ENCODE peak calls at places on chromosomes 16 and 17, in six cellular contexts. One of them, this sample, is unnamed.

GRCh38 chr16:2212362-2213324 is 2.0 kb upstream of the BRICD5 start:
- DNase-seq in left ventricle myocardium inferior: peak; percentile 63
- DNase-seq in heart left ventricle: peak; percentile 83
- DNase-seq in GM12865: no peak
- DNase-seq in psoas muscle: peak; percentile 93
- DNase-seq in A549: no peak
- DNase-seq in this sample: no peak

GRCh38 chr16:20969386-20969785 is 68.8 kb downstream of the LYRM1 start:
- DNase-seq in heart left ventricle: no peak
- DNase-seq in left ventricle myocardium inferior: no peak
- DNase-seq in GM12865: no peak
- DNase-seq in psoas muscle: no peak
- DNase-seq in A549: no peak
- DNase-seq in this sample: no peak

GRCh38 chr17:67157732-67158639 is 87.0 kb downstream of the HELZ start:
- DNase-seq in left ventricle myocardium inferior: no peak
- DNase-seq in GM12865: peak; percentile 41
- DNase-seq in A549: peak; percentile 71
- DNase-seq in psoas muscle: no peak
- DNase-seq in heart left ventricle: no peak
- DNase-seq in this sample: no peak

GRCh38 chr16:1794908-1795666 is 1.6 kb upstream of the IGFALS start:
- DNase-seq in left ventricle myocardium inferior: no peak
- DNase-seq in heart left ventricle: no peak
- DNase-seq in A549: no peak
- DNase-seq in psoas muscle: no peak
- DNase-seq in GM12865: no peak
- DNase-seq in this sample: no peak

GRCh38 chr17:1590747-1591473 is 28.3 kb upstream of the PITPNA start:
- DNase-seq in heart left ventricle: no peak
- DNase-seq in GM12865: no peak
- DNase-seq in A549: no peak
- DNase-seq in psoas muscle: peak; percentile 71
- DNase-seq in left ventricle myocardium inferior: no peak
- DNase-seq in this sample: no peak

GRCh38 chr17:59893617-59894100 is 738 bp downstream of the RPS6KB1 start:
- DNase-seq in A549: peak; percentile 34
- DNase-seq in psoas muscle: no peak
- DNase-seq in left ventricle myocardium inferior: no peak
- DNase-seq in GM12865: peak; percentile 55
- DNase-seq in heart left ventricle: no peak
- DNase-seq in this sample: no peak

GRCh38 chr16:72536673-72537435 is 364.9 kb upstream of the PMFBP1 start:
- DNase-seq in psoas muscle: no peak
- DNase-seq in A549: no peak
- DNase-seq in GM12865: no peak
- DNase-seq in heart left ventricle: no peak
- DNase-seq in left ventricle myocardium inferior: no peak
- DNase-seq in this sample: no peak

GRCh38 chr17:28371245-28372202 is at the start of gene SARM1:
- DNase-seq in heart left ventricle: peak; percentile 91
- DNase-seq in GM12865: peak; percentile 94
- DNase-seq in psoas muscle: peak; percentile 89
- DNase-seq in left ventricle myocardium inferior: peak; percentile 89
- DNase-seq in A549: peak; percentile 94
- DNase-seq in this sample: peak; percentile 91

GRCh38 chr17:82019905-82020873 is 2.5 kb downstream of the CENPX start:
- DNase-seq in left ventricle myocardium inferior: peak; percentile 51
- DNase-seq in heart left ventricle: peak; percentile 67
- DNase-seq in A549: peak; percentile 72
- DNase-seq in psoas muscle: peak; percentile 82
- DNase-seq in GM12865: peak; percentile 76
- DNase-seq in this sample: peak; percentile 61

GRCh38 chr17:82228842-82229685 is at the start of gene SLC16A3:
- DNase-seq in left ventricle myocardium inferior: peak; percentile 77
- DNase-seq in psoas muscle: peak; percentile 82
- DNase-seq in A549: peak; percentile 66
- DNase-seq in heart left ventricle: peak; percentile 78
- DNase-seq in GM12865: peak; percentile 79
- DNase-seq in this sample: peak; percentile 86

GRCh38 chr17:29181226-29181625 is 1.0 kb upstream of the MYO18A start:
- DNase-seq in GM12865: no peak
- DNase-seq in psoas muscle: no peak
- DNase-seq in heart left ventricle: no peak
- DNase-seq in left ventricle myocardium inferior: no peak
- DNase-seq in A549: no peak
- DNase-seq in this sample: no peak

GRCh38 chr16:34050787-34051320 is 591.4 kb downstream of the TP53TG3F start:
- DNase-seq in psoas muscle: no peak
- DNase-seq in left ventricle myocardium inferior: no peak
- DNase-seq in A549: no peak
- DNase-seq in heart left ventricle: no peak
- DNase-seq in GM12865: no peak
- DNase-seq in this sample: no peak

GRCh38 chr17:70037498-70037897 is 37.5 kb upstream of the KCNJ16 start:
- DNase-seq in heart left ventricle: no peak
- DNase-seq in GM12865: no peak
- DNase-seq in psoas muscle: no peak
- DNase-seq in left ventricle myocardium inferior: no peak
- DNase-seq in A549: no peak
- DNase-seq in this sample: no peak

GRCh38 chr16:48321307-48322036 is 63.7 kb downstream of the SIAH1 start:
- DNase-seq in A549: no peak
- DNase-seq in psoas muscle: no peak
- DNase-seq in heart left ventricle: no peak
- DNase-seq in left ventricle myocardium inferior: no peak
- DNase-seq in GM12865: no peak
- DNase-seq in this sample: no peak

GRCh38 chr17:12955521-12955920 is 62.3 kb downstream of the ELAC2 start:
- DNase-seq in left ventricle myocardium inferior: no peak
- DNase-seq in GM12865: no peak
- DNase-seq in psoas muscle: no peak
- DNase-seq in heart left ventricle: no peak
- DNase-seq in A549: no peak
- DNase-seq in this sample: no peak

GRCh38 chr17:49739662-49740271 is 24.2 kb downstream of the FAM117A start:
- DNase-seq in heart left ventricle: peak; percentile 89
- DNase-seq in psoas muscle: peak; percentile 93
- DNase-seq in GM12865: peak; percentile 93
- DNase-seq in A549: no peak
- DNase-seq in left ventricle myocardium inferior: peak; percentile 84
- DNase-seq in this sample: peak; percentile 77

GRCh38 chr16:31090540-31090939 is 1.8 kb upstream of the PRSS53 start:
- DNase-seq in A549: no peak
- DNase-seq in GM12865: no peak
- DNase-seq in psoas muscle: peak; percentile 24
- DNase-seq in heart left ventricle: no peak
- DNase-seq in left ventricle myocardium inferior: no peak
- DNase-seq in this sample: no peak

GRCh38 chr17:37182786-37183185 is 193.0 kb upstream of the C17orf78 start:
- DNase-seq in heart left ventricle: no peak
- DNase-seq in left ventricle myocardium inferior: no peak
- DNase-seq in GM12865: no peak
- DNase-seq in psoas muscle: no peak
- DNase-seq in A549: no peak
- DNase-seq in this sample: no peak

GRCh38 chr17:61254894-61255293 is 144.7 kb upstream of the TBX2 start:
- DNase-seq in heart left ventricle: no peak
- DNase-seq in GM12865: no peak
- DNase-seq in left ventricle myocardium inferior: no peak
- DNase-seq in psoas muscle: no peak
- DNase-seq in A549: no peak
- DNase-seq in this sample: no peak

GRCh38 chr16:69324013-69324531 is 6.3 kb downstream of the PDF start:
- DNase-seq in heart left ventricle: peak; percentile 80
- DNase-seq in psoas muscle: peak; percentile 83
- DNase-seq in left ventricle myocardium inferior: peak; percentile 62
- DNase-seq in A549: no peak
- DNase-seq in GM12865: no peak
- DNase-seq in this sample: no peak

GRCh38 chr17:3961564-3962047 is 2.6 kb downstream of the ATP2A3 start:
- DNase-seq in GM12865: peak; percentile 82
- DNase-seq in A549: no peak
- DNase-seq in psoas muscle: no peak
- DNase-seq in heart left ventricle: no peak
- DNase-seq in left ventricle myocardium inferior: no peak
- DNase-seq in this sample: peak; percentile 79

GRCh38 chr17:39096435-39097158 is 54.8 kb downstream of the PLXDC1 start:
- DNase-seq in A549: no peak
- DNase-seq in heart left ventricle: peak; percentile 54
- DNase-seq in left ventricle myocardium inferior: peak; percentile 29
- DNase-seq in GM12865: peak; percentile 37
- DNase-seq in psoas muscle: no peak
- DNase-seq in this sample: no peak

GRCh38 chr16:30557397-30557949 is 701 bp downstream of the ZNF764 start:
- DNase-seq in psoas muscle: peak; percentile 41
- DNase-seq in heart left ventricle: no peak
- DNase-seq in A549: no peak
- DNase-seq in GM12865: no peak
- DNase-seq in left ventricle myocardium inferior: no peak
- DNase-seq in this sample: no peak

GRCh38 chr16:65767125-65767524 is 599.4 kb upstream of the CDH5 start:
- DNase-seq in GM12865: no peak
- DNase-seq in heart left ventricle: no peak
- DNase-seq in A549: no peak
- DNase-seq in psoas muscle: no peak
- DNase-seq in left ventricle myocardium inferior: no peak
- DNase-seq in this sample: no peak

GRCh38 chr16:79372504-79373184 is 227.9 kb downstream of the MAF start:
- DNase-seq in A549: peak; percentile 41
- DNase-seq in GM12865: no peak
- DNase-seq in left ventricle myocardium inferior: no peak
- DNase-seq in psoas muscle: no peak
- DNase-seq in heart left ventricle: no peak
- DNase-seq in this sample: no peak

GRCh38 chr16:75087040-75087979 is 29.3 kb downstream of the LDHD start:
- DNase-seq in heart left ventricle: peak; percentile 71
- DNase-seq in left ventricle myocardium inferior: peak; percentile 54
- DNase-seq in A549: no peak
- DNase-seq in psoas muscle: peak; percentile 71
- DNase-seq in GM12865: peak; percentile 18
- DNase-seq in this sample: no peak

GRCh38 chr17:64411999-64412771 is 21.5 kb upstream of the PECAM1 start:
- DNase-seq in psoas muscle: peak; percentile 65
- DNase-seq in GM12865: no peak
- DNase-seq in heart left ventricle: peak; percentile 70
- DNase-seq in left ventricle myocardium inferior: peak; percentile 59
- DNase-seq in A549: no peak
- DNase-seq in this sample: no peak

GRCh38 chr17:42780816-42781638 is 617 bp downstream of the WNK4 start:
- DNase-seq in psoas muscle: no peak
- DNase-seq in A549: no peak
- DNase-seq in left ventricle myocardium inferior: no peak
- DNase-seq in GM12865: no peak
- DNase-seq in heart left ventricle: no peak
- DNase-seq in this sample: no peak

GRCh38 chr17:75398279-75398678 is 7.2 kb downstream of the GRB2 start:
- DNase-seq in heart left ventricle: no peak
- DNase-seq in GM12865: no peak
- DNase-seq in left ventricle myocardium inferior: no peak
- DNase-seq in psoas muscle: no peak
- DNase-seq in A549: no peak
- DNase-seq in this sample: no peak
- H3K4me3 ChIP-seq in heart left ventricle: no peak overlapping the region
- H3K4me3 ChIP-seq in GM12865: no peak overlapping the region
- H3K4me3 ChIP-seq in left ventricle myocardium inferior: no peak overlapping the region
- H3K4me3 ChIP-seq in psoas muscle: no peak overlapping the region
- H3K4me3 ChIP-seq in A549: no peak overlapping the region
- H3K4me3 ChIP-seq in this sample: no peak overlapping the region

GRCh38 chr16:88754912-88755744 is 29.9 kb downstream of the PIEZO1 start:
- DNase-seq in left ventricle myocardium inferior: no peak
- DNase-seq in psoas muscle: no peak
- DNase-seq in GM12865: no peak
- DNase-seq in heart left ventricle: no peak
- DNase-seq in A549: no peak
- DNase-seq in this sample: no peak
- TF ChIP-seq CTCF in left ventricle myocardium inferior: peak; percentile 30
- TF ChIP-seq CTCF in psoas muscle: no peak
- TF ChIP-seq CTCF in GM12865: no peak
- TF ChIP-seq CTCF in heart left ventricle: no peak
- TF ChIP-seq CTCF in A549: no peak
- TF ChIP-seq CTCF in this sample: peak; percentile 41

DNA sequence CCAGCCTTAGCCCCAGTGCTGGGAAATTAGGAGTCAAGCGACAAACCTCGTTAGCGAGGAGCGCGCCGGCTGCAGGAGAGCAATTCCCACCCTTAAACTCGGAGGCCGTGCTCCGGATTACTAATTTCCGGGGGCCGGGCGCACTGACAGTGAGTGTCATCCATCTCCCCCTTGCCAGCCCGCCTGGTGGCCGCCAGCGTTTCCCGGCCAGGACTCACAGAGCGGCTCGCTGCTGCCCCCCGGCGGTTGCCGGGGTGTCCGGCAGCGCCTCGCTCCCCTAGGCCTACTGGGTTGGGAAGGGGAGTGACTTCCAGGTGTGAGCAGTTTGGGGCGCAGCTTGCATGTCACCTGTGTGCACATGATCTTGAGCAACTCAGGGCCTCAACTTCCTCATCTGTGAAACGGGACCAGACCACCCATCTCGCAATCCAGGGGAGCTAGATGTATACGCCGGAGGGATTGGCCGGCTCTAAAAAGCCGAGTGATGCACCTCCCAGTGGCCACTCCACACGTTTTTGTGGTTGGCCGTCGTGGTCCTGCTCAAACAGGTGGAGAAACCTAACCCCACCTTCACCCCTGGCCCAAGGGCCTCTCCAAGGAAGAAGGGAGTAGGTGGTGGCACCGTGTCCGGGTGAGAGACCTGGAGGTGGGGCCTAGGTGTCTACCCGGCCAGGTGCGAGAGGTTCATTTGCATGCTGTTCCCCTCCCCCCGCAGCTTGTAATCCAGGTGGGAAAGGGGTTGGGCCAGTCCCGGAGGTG is 2.5 kb upstream of the GSE1 start:
- DNase-seq in A549: peak; percentile 84
- DNase-seq in GM12865: peak; percentile 89
- DNase-seq in heart left ventricle: peak; percentile 88
- DNase-seq in left ventricle myocardium inferior: peak; percentile 82
- DNase-seq in psoas muscle: peak; percentile 95
- DNase-seq in this sample: peak; percentile 90
- H3K4me3 ChIP-seq in A549: peak overlapping the region; percentile 96
- H3K4me3 ChIP-seq in GM12865: peak overlapping the region; percentile 60
- H3K4me3 ChIP-seq in heart left ventricle: peak overlapping the region; percentile 71
- H3K4me3 ChIP-seq in left ventricle myocardium inferior: peak overlapping the region; percentile 82
- H3K4me3 ChIP-seq in psoas muscle: peak overlapping the region; percentile 79
- H3K4me3 ChIP-seq in this sample: peak overlapping the region; percentile 58

DNA sequence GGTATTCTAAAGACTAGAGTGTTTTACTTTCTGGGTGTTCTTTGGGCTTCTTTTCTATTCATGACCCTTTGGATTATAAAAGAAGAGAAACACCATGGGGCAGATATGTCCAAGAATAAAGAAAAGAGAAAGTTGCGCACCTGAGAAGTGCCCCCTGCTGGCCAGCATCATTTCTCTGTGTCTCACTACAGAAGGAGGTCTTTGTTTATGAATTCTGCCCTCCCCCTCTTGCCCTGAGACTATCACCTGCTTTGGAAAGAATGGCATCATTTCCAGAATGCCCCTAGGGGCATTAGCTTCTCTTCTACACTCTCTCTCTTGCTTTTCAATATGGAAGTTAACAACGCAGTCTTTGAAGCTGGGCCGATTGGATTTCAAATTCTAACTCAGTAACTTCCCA is 45.0 kb downstream of the CDH13 start:
- DNase-seq in psoas muscle: no peak
- DNase-seq in A549: no peak
- DNase-seq in left ventricle myocardium inferior: no peak
- DNase-seq in GM12865: peak; percentile 45
- DNase-seq in heart left ventricle: no peak
- DNase-seq in this sample: no peak
- TF ChIP-seq CTCF in psoas muscle: no peak
- TF ChIP-seq CTCF in A549: peak; percentile 32
- TF ChIP-seq CTCF in left ventricle myocardium inferior: peak; percentile 32
- TF ChIP-seq CTCF in GM12865: peak; percentile 52
- TF ChIP-seq CTCF in heart left ventricle: no peak
- TF ChIP-seq CTCF in this sample: peak; percentile 73

This sample was measured in GM06990.